ENCODE peak calls at places on chromosomes 6 and 20, in seven cellular contexts. T, G, A, V, E, D and Z are unnamed samples. For H3K4me1 and H3K27me3, the result is how much of the 10 kb centered on the place peaks cover.

GRCh38 chr6:143802833-143803565 is 40.1 kb upstream of the LTV1 start:
- DNase-seq in T (no peak), G (no peak), A (no peak), V (no peak), E (no peak), D (no peak), Z (no peak)

GRCh38 chr6:170147056-170147787 is 143.7 kb downstream of the DLL1 start:
- DNase-seq in T (no peak), G (no peak), A (no peak), V (no peak), E (no peak), D (no peak), Z (no peak)

GRCh38 chr6:168417660-168418059 is 23.3 kb upstream of the SMOC2 start:
- DNase-seq in T (no peak), G (no peak), A (no peak), V (no peak), E (peak), D (no peak), Z (no peak)

GRCh38 chr20:17533396-17533795 is 2.2 kb upstream of the BFSP1 start:
- DNase-seq in T (no peak), G (peak), A (peak), V (no peak), E (no peak), D (no peak), Z (no peak)

GRCh38 chr20:8654486-8654885 is 414.4 kb upstream of the PLCB4 start:
- DNase-seq in T (no peak), G (no peak), A (no peak), V (no peak), E (no peak), D (no peak), Z (no peak)

GRCh38 chr6:150352321-150353296 is 16.2 kb upstream of the IYD start:
- DNase-seq in T (no peak), G (peak), A (no peak), V (peak), E (no peak), D (no peak), Z (no peak)

GRCh38 chr6:62393608-62394007 is 107.6 kb upstream of the KHDRBS2 start:
- DNase-seq in T (no peak), G (no peak), A (no peak), V (no peak), E (no peak), D (no peak), Z (no peak)

GRCh38 chr6:105428342-105428957 is 25.6 kb upstream of the PREP start:
- DNase-seq in T (no peak), G (peak), A (no peak), V (no peak), E (peak), D (no peak), Z (no peak)

GRCh38 chr6:36848658-36849441 is 9.6 kb upstream of the CPNE5 start:
- DNase-seq in T (no peak), G (peak), A (peak), V (no peak), E (peak), D (no peak), Z (peak)

GRCh38 chr20:49100934-49101333 is 54.8 kb downstream of the CSE1L start:
- DNase-seq in T (no peak), G (no peak), A (no peak), V (no peak), E (no peak), D (no peak), Z (no peak)

GRCh38 chr20:33181482-33182093 is 13.6 kb downstream of the BPIFA2 start:
- DNase-seq in T (no peak), G (no peak), A (no peak), V (no peak), E (no peak), D (no peak), Z (no peak)

DNA sequence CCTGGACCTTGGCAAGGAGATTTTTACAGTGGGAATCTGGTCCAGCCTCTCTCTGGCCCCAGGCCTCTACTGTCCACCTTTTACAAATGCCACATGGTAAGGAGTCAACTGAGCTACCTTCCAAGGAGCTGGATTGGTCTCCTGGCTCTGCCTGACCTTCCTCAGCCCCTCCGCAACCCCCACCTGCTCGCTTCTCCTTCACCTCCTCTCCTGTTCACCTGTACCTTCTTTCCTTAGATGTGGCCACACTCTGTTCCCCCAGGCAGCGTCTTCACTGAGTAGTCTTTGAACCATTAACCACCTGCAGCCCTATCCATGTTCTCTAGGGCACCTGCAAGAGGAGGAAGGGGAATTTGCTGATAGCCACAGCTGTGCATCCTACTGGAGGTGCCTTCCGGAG is 55.3 kb upstream of the DDR1 start:
- DNase-seq in T (no peak), G (no peak), A (no peak), V (no peak), E (no peak), D (no peak), Z (no peak)
- H3K4me1 ChIP-seq in T (under half), G (under half), A (under half), V (under half), E (under half), D (under half), Z (under half)

GRCh38 chr20:37096415-37097039 is 730 bp upstream of the RBL1 start:
- DNase-seq in T (no peak), G (no peak), A (no peak), V (no peak), E (no peak), D (no peak), Z (no peak)

GRCh38 chr20:37095108-37095608 is 639 bp downstream of the RBL1 start:
- DNase-seq in T (peak), G (peak), A (peak), V (no peak), E (no peak), D (no peak), Z (no peak)

GRCh38 chr20:37090357-37090871 is 5.4 kb downstream of the RBL1 start:
- DNase-seq in T (no peak), G (no peak), A (no peak), V (no peak), E (no peak), D (no peak), Z (no peak)

GRCh38 chr20:37095609-37096414 is at the start of gene RBL1:
- DNase-seq in T (peak), G (peak), A (peak), V (peak), E (peak), D (peak), Z (peak)
- TF ChIP-seq CTCF in T (no peak), G (no peak), A (no peak), V (no peak), E (peak), D (no peak), Z (no peak)

GRCh38 chr6:26332408-26332807 is 32.6 kb upstream of the BTN3A2 start:
- DNase-seq in T (no peak), G (no peak), A (no peak), V (no peak), E (no peak), D (no peak), Z (no peak)

GRCh38 chr6:26330835-26331808 is 33.9 kb upstream of the BTN3A2 start:
- DNase-seq in T (no peak), G (peak), A (peak), V (no peak), E (no peak), D (no peak), Z (no peak)

GRCh38 chr6:26332843-26333242 is 32.2 kb upstream of the BTN3A2 start:
- DNase-seq in T (no peak), G (no peak), A (no peak), V (no peak), E (no peak), D (no peak), Z (no peak)

GRCh38 chr6:26333458-26334297 is 31.3 kb upstream of the BTN3A2 start:
- DNase-seq in T (no peak), G (no peak), A (no peak), V (no peak), E (no peak), D (no peak), Z (no peak)

GRCh38 chr6:26331809-26332226 is 33.2 kb upstream of the BTN3A2 start:
- DNase-seq in T (no peak), G (no peak), A (no peak), V (no peak), E (no peak), D (no peak), Z (no peak)
- H3K27me3 ChIP-seq in T (under half), G (under half), A (under half), V (under half), E (under half), D (half or more), Z (under half)

GRCh38 chr6:117444600-117444999 is 18.9 kb upstream of the ROS1 start:
- DNase-seq in T (no peak), G (peak), A (no peak), V (no peak), E (no peak), D (no peak), Z (no peak)
- H3K4me1 ChIP-seq in T (under half), G (half or more), A (under half), V (under half), E (under half), D (under half), Z (under half)

GRCh38 chr6:138115877-138116660 is 8.8 kb upstream of the PERP start:
- DNase-seq in T (no peak), G (peak), A (peak), V (no peak), E (peak), D (peak), Z (no peak)
- TF ChIP-seq CTCF in T (peak), G (peak), A (peak), V (peak), E (peak), D (peak), Z (peak)

GRCh38 chr6:102458990-102459389 is 1065.5 kb downstream of the GRIK2 start:
- DNase-seq in T (no peak), G (no peak), A (no peak), V (no peak), E (no peak), D (no peak), Z (no peak)
- H3K27me3 ChIP-seq in T (under half), G (under half), A (under half), V (under half), E (under half), D (under half), Z (under half)

DNA sequence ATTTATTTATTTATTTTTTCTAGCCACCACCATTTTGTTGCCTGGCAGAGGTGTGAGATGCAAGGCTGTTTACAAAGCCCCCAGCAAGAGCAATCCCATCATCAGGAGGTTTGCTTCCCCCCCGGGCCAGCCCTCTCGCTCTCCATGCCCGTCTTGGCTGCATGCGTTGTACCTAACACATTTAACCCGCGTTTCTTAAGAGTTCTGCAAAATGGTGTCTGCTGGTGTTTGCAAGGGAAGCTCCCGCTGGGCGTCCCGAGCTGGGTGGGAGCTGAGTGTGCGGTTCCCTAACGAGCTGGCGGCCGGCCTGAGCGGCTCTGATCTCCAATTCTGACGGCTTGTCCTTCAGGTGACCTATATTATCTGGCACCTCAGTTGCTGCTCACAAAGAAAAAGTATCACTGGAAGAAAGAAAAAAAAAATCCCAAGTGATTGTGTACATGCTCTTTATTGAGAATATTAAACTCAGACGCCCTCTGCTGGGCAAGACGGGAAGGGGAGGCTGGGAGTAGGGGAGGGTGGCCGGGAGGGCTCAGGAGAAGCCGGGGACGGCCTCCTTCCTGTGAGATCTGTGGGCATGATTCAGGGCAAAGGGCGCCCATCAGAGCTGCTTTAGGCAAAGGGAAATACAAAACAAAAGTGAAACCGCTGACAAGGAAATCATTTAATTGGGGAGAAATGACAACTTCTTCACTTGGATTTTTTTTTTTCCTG is 154.8 kb downstream of the BCAS1 start:
- DNase-seq in T (peak), G (peak), A (peak), V (peak), E (peak), D (peak), Z (peak)
- H3K4me1 ChIP-seq in T (under half), G (under half), A (under half), V (under half), E (under half), D (under half), Z (under half)

GRCh38 chr20:56657879-56658278 is 28.8 kb downstream of the TFAP2C start:
- DNase-seq in T (no peak), G (no peak), A (no peak), V (no peak), E (no peak), D (no peak), Z (no peak)

GRCh38 chr20:56656632-56657031 is 27.5 kb downstream of the TFAP2C start:
- DNase-seq in T (no peak), G (no peak), A (no peak), V (no peak), E (no peak), D (no peak), Z (no peak)

DNA sequence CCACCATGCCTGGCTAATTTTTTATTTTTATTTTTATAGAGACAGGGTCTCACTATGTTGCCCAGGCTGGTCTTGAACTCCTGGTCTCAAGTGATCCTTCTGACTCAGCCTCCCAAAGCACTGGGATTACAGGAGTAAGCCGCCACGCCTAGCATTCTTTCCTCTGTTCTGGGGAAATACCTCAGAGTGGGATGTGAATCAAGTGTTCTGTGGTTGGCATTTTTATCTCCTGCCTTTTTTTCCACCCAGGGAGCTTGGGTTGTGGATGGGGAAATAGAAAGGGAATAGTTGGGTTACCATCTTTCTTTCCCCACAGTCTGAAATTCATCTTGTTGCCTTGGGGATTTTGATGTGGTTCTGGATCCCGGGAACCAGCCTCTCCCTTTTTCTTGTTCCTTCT is 24.1 kb downstream of the TFAP2C start:
- DNase-seq in T (no peak), G (peak), A (no peak), V (no peak), E (no peak), D (no peak), Z (no peak)
- TF ChIP-seq CTCF in T (no peak), G (no peak), A (no peak), V (no peak), E (no peak), D (no peak), Z (no peak)

GRCh38 chr6:110369056-110369455 is 10.9 kb upstream of the METTL24 start:
- DNase-seq in T (no peak), G (no peak), A (no peak), V (no peak), E (no peak), D (no peak), Z (no peak)

GRCh38 chr6:110367825-110368224 is 9.7 kb upstream of the METTL24 start:
- DNase-seq in T (no peak), G (no peak), A (no peak), V (no peak), E (no peak), D (no peak), Z (no peak)

GRCh38 chr6:110368268-110368667 is 10.1 kb upstream of the METTL24 start:
- DNase-seq in T (no peak), G (no peak), A (no peak), V (no peak), E (no peak), D (no peak), Z (no peak)

GRCh38 chr6:110366241-110366640 is 8.1 kb upstream of the METTL24 start:
- DNase-seq in T (no peak), G (no peak), A (peak), V (no peak), E (no peak), D (no peak), Z (no peak)

DNA sequence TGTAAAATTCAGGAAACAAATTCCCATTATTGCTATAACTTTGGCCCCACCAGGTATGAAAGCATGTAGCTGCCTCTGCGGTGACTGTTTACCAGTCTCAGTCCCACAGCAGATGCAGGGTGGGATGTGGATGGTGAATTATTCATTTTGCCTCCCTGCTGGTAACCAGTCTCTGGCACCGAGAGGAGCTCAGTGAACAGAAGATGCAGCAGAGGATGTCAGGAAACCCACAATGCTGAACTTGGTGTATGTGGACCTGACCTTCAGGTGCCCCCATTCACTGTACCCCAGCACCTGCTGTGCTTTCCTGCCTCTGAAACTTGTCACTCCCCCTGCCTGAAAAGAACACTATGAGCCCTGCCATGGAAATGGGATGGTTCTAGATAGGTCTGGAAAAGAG is 8.9 kb upstream of the METTL24 start:
- DNase-seq in T (no peak), G (no peak), A (no peak), V (no peak), E (no peak), D (no peak), Z (no peak)
- H3K27me3 ChIP-seq in T (under half), G (under half), A (under half), V (under half), E (under half), D (under half), Z (under half)